ENCODE peak calls at places on chromosomes 3 and 15, in eight cellular contexts. Y is progenitor cell of endocrine pancreas, Z is cardiac muscle cell, V is RWPE1, P is A549, O is Calu3, Q is H9, I is vagina. M is an unnamed sample.

GRCh38 chr15:34799149-34799824 is 3.9 kb upstream of the ACTC1 start:
- DNase-seq in Y (no peak), Z (peak), V (no peak), P (no peak), O (peak), Q (peak), I (no peak), M (peak)

GRCh38 chr15:78384651-78385050 is 44.5 kb downstream of the CRABP1 start:
- DNase-seq in Y (no peak), Z (no peak), V (no peak), P (no peak), O (no peak), Q (no peak), I (no peak), M (no peak)

GRCh38 chr3:126859415-126860246 is 123.3 kb upstream of the PLXNA1 start:
- DNase-seq in Y (no peak), Z (no peak), V (no peak), P (no peak), O (no peak), Q (no peak), I (peak), M (no peak)

GRCh38 chr3:56885879-56886647 is 84.3 kb upstream of the ARHGEF3 start:
- DNase-seq in Y (no peak), Z (no peak), V (no peak), P (no peak), O (no peak), Q (no peak), I (no peak), M (no peak)

GRCh38 chr15:98612490-98613110 is 35.7 kb upstream of the IGF1R start:
- DNase-seq in Y (no peak), Z (no peak), V (no peak), P (no peak), O (no peak), Q (no peak), I (no peak), M (no peak)

GRCh38 chr3:45765286-45765851 is 31.0 kb downstream of the SLC6A20 start:
- DNase-seq in Y (no peak), Z (no peak), V (no peak), P (no peak), O (no peak), Q (no peak), I (no peak), M (no peak)

GRCh38 chr15:31482122-31482922 is 155.7 kb downstream of the KLF13 start:
- DNase-seq in Y (no peak), Z (no peak), V (no peak), P (no peak), O (no peak), Q (peak), I (no peak), M (no peak)

GRCh38 chr3:187909871-187910270 is 164.6 kb upstream of the BCL6 start:
- DNase-seq in Y (no peak), Z (no peak), V (no peak), P (no peak), O (no peak), Q (no peak), I (no peak), M (no peak)

GRCh38 chr3:159664011-159664410 is 324.6 kb upstream of the IL12A start:
- DNase-seq in Y (no peak), Z (no peak), V (no peak), P (no peak), O (no peak), Q (no peak), I (no peak), M (no peak)

GRCh38 chr15:56950979-56951378 is 32.5 kb downstream of the TCF12 start:
- DNase-seq in Y (no peak), Z (no peak), V (no peak), P (no peak), O (no peak), Q (no peak), I (no peak), M (no peak)

GRCh38 chr3:50674349-50675178 is at the start of gene DOCK3:
- DNase-seq in Y (peak), Z (peak), V (peak), P (peak), O (peak), Q (peak), I (no peak), M (peak)

GRCh38 chr3:171781711-171782127 is 28.6 kb downstream of the PLD1 start:
- DNase-seq in Y (no peak), Z (no peak), V (no peak), P (no peak), O (no peak), Q (no peak), I (no peak), M (no peak)

GRCh38 chr3:158339638-158340037 is 229.7 kb downstream of the RSRC1 start:
- DNase-seq in Y (no peak), Z (no peak), V (no peak), P (no peak), O (no peak), Q (no peak), I (no peak), M (no peak)

GRCh38 chr3:71961891-71962290 is 176.9 kb upstream of the PROK2 start:
- DNase-seq in Y (no peak), Z (no peak), V (no peak), P (no peak), O (no peak), Q (no peak), I (no peak), M (no peak)

GRCh38 chr3:78629544-78629943 is 1138.3 kb downstream of the ROBO1 start:
- DNase-seq in Y (no peak), Z (no peak), V (no peak), P (no peak), O (no peak), Q (no peak), I (no peak), M (no peak)

GRCh38 chr15:53473435-53473834 is 286.0 kb downstream of the WDR72 start:
- DNase-seq in Y (no peak), Z (no peak), V (no peak), P (no peak), O (no peak), Q (no peak), I (no peak), M (no peak)

GRCh38 chr15:75694241-75695182 is 18.1 kb downstream of the CSPG4 start:
- DNase-seq in Y (peak), Z (peak), V (peak), P (peak), O (peak), Q (peak), I (no peak), M (peak)

GRCh38 chr15:48682949-48683651 is 37.6 kb upstream of the FBN1 start:
- DNase-seq in Y (no peak), Z (peak), V (no peak), P (no peak), O (peak), Q (no peak), I (no peak), M (no peak)

GRCh38 chr3:167952969-167953368 is 142.8 kb downstream of the GOLIM4 start:
- DNase-seq in Y (no peak), Z (no peak), V (no peak), P (no peak), O (no peak), Q (no peak), I (no peak), M (no peak)

DNA sequence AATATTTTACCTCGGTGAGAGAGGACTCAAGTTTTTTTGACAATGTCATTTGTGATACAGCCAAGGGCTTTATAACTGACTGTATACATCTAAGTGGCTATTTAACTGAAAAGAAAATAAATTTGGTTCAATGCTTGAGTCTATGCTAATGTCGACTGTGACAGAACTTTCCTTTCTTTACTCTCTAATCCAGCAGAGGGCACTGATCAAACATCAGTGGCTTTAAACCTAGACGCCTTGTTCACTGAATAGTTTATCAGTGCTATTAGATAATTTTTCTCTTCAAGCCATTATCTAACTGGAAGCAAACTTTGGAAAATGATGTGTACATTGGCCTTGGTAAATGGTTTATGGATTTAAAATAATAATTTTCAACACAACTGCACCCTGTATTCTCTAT is 285.1 kb downstream of the CHL1 start:
- DNase-seq in Y (no peak), Z (peak), V (no peak), P (no peak), O (peak), Q (no peak), I (no peak), M (no peak)
- TF ChIP-seq CTCF in Y (peak), Z (peak), V (no peak), P (peak), O (peak), Q (peak), I (no peak), M (no peak)

DNA sequence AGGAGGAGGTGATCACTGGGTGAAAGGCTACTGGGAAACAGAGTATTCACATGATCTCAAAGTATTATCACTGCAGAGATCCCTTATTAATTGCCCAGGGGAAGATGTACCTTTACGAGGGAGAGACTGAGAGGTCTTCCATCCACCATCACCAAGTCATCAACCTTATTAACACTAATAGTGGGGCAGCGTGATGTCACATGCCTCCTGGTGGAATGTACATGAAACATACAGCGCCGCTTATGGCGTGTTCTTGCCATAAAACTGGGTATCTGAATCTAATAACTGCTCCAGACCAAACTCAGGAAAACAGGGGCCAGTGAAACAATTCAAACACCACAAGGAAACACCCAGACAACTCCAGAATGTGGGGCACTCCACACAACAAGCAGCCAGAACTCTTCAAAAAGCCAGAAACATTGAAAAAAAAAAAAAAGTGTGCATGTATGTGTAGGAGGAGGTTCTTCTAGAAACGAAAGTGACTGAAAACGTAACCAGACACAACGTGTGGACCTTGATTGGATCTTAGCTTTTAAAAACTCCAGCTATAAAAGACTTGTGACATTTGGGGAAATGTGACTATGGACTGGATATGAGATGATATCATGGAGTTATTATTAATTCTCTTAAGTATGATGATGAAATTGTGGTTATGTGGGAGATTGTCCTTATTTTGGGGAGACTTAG is 4.6 kb downstream of the STIMATE start:
- DNase-seq in Y (no peak), Z (peak), V (no peak), P (no peak), O (no peak), Q (no peak), I (peak), M (no peak)
- TF ChIP-seq CTCF in Y (no peak), Z (peak), V (no peak), P (no peak), O (no peak), Q (peak), I (no peak), M (no peak)

GRCh38 chr3:47405820-47406761 is 25.3 kb downstream of the PTPN23 start:
- DNase-seq in Y (no peak), Z (no peak), V (no peak), P (no peak), O (no peak), Q (no peak), I (no peak), M (no peak)

GRCh38 chr3:47408839-47409229 is 28.0 kb downstream of the PTPN23 start:
- DNase-seq in Y (no peak), Z (no peak), V (no peak), P (no peak), O (no peak), Q (no peak), I (no peak), M (no peak)

GRCh38 chr3:47404955-47405790 is 24.4 kb downstream of the PTPN23 start:
- DNase-seq in Y (no peak), Z (peak), V (no peak), P (no peak), O (no peak), Q (no peak), I (no peak), M (no peak)

GRCh38 chr3:47407896-47408838 is 27.3 kb downstream of the PTPN23 start:
- DNase-seq in Y (no peak), Z (no peak), V (no peak), P (no peak), O (no peak), Q (no peak), I (no peak), M (no peak)

GRCh38 chr3:47406762-47407149 is 25.9 kb downstream of the PTPN23 start:
- DNase-seq in Y (no peak), Z (no peak), V (no peak), P (no peak), O (no peak), Q (no peak), I (no peak), M (no peak)
- TF ChIP-seq CTCF in Y (no peak), Z (no peak), V (no peak), P (no peak), O (no peak), Q (peak), I (no peak), M (no peak)

DNA sequence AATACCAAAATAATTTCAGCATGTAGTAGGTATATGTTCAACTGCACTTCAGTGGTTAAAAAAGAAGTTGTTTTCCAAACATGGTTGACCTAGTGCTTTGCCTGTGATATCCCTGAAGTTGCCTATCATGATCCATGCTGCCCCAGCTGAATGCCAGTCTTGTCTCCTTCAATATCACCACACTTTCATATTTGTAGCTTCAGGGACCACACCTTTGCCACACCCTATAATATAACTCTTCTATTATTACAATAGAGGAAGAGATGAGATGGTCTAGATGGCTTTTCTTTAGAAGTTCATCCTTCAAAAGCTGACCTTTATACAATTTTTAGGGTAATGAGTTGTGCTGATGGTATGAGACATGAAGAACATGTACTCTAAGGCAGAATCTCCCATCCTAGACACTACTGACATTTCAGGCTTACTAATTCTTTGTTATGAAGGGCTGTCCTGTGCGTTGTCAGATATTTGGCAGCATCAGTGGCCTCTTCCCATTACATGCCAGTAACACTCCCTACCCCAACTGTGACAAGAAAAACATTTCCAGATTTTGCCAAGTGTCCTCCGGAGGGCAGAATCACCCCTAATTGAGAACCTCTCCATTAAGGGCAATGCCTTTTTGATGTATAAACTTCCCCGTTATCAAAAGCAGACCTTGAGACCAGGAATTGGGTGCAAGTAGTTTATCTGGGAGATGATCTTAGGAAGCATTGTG is 76.2 kb upstream of the PLCL2 start:
- DNase-seq in Y (no peak), Z (no peak), V (no peak), P (no peak), O (no peak), Q (no peak), I (no peak), M (no peak)
- TF ChIP-seq CTCF in Y (no peak), Z (no peak), V (no peak), P (no peak), O (no peak), Q (peak), I (no peak), M (no peak)

DNA sequence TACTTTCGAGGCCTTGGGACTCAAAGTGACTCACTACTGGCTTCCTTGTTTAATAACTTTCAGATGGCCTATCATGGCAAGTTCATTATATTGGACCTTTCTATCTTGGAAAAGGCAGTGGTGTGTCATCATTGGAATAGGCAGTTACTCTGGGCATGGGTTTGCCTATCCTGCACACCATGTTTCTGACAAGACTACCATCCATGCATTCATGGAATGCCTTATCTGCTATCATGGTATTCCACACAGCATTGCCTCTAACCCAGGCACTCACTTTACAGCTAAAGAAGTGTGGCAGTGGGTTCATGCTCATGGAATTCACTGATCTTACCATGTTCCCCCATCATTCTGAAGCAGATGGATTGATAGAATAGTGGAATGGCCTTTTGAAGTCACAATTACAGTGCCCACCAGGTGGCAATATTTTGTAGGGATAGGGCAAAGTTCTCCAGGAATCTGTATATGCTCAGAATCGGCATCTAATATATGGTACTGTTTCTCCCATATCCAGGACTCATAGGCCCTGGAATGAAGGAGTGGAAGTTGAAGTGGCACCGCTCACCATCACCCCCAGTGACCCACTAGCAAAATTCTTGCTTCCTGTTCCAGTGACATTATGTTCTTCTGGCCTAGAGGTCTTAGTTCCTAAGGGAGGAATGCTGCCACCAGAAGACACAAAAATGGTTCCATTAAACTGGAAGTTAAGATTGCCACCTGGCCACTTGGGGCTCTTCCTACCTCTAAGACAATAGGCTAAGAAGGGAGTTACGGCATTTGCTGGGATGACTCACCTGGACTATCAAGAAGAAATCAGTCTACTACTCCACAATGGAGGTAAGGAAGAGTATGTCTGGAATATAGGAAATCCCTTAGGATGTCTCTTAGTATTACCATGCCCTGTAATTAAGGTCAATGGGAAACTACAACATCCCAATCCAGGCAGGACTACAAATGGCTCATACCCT is 1161.4 kb downstream of the SI start:
- DNase-seq in Y (no peak), Z (no peak), V (no peak), P (no peak), O (peak), Q (no peak), I (no peak), M (no peak)
- TF ChIP-seq CTCF in Y (peak), Z (no peak), V (no peak), P (no peak), O (peak), Q (peak), I (no peak), M (peak)

GRCh38 chr15:63440265-63440648 is 58.6 kb upstream of the CA12 start:
- DNase-seq in Y (no peak), Z (no peak), V (no peak), P (no peak), O (no peak), Q (no peak), I (no peak), M (no peak)

GRCh38 chr15:63442080-63442479 is 60.4 kb upstream of the CA12 start:
- DNase-seq in Y (no peak), Z (no peak), V (no peak), P (no peak), O (no peak), Q (no peak), I (no peak), M (no peak)

GRCh38 chr15:63441266-63441665 is 59.6 kb upstream of the CA12 start:
- DNase-seq in Y (no peak), Z (no peak), V (no peak), P (no peak), O (no peak), Q (no peak), I (no peak), M (no peak)

GRCh38 chr15:63440756-63441155 is 59.1 kb upstream of the CA12 start:
- DNase-seq in Y (no peak), Z (no peak), V (no peak), P (no peak), O (no peak), Q (no peak), I (no peak), M (no peak)

GRCh38 chr15:63439536-63440264 is 58.1 kb upstream of the CA12 start:
- DNase-seq in Y (no peak), Z (no peak), V (no peak), P (no peak), O (no peak), Q (no peak), I (no peak), M (no peak)
- TF ChIP-seq CTCF in Y (no peak), Z (no peak), V (no peak), P (no peak), O (no peak), Q (no peak), I (no peak), M (no peak)

GRCh38 chr3:164387236-164387635 is 691.1 kb downstream of the SI start:
- DNase-seq in Y (no peak), Z (no peak), V (no peak), P (no peak), O (no peak), Q (no peak), I (no peak), M (no peak)

GRCh38 chr3:164393171-164393570 is 685.1 kb downstream of the SI start:
- DNase-seq in Y (no peak), Z (no peak), V (no peak), P (no peak), O (no peak), Q (no peak), I (no peak), M (no peak)

GRCh38 chr3:164390046-164390445 is 688.2 kb downstream of the SI start:
- DNase-seq in Y (no peak), Z (no peak), V (no peak), P (no peak), O (no peak), Q (no peak), I (no peak), M (no peak)
- TF ChIP-seq CTCF in Y (peak), Z (no peak), V (peak), P (no peak), O (peak), Q (peak), I (no peak), M (peak)

M was measured in glutamatergic neuron.